ENCODE peak calls at places on chromosome 12, in five cellular contexts. One of them, this sample, is unnamed.

GRCh38 chr12:44827832-44828438 is 48.2 kb downstream of the NELL2 start:
- DNase-seq in adrenal gland: no peak
- DNase-seq in SHP77 treated with DMSO at 0.1 percent for 48 hours: no peak
- DNase-seq in neural crest cell: no peak
- DNase-seq in B cell: no peak
- DNase-seq in this sample: no peak

GRCh38 chr12:9133243-9133938 is 17.7 kb upstream of the A2M start:
- DNase-seq in adrenal gland: no peak
- DNase-seq in SHP77 treated with DMSO at 0.1 percent for 48 hours: no peak
- DNase-seq in neural crest cell: no peak
- DNase-seq in B cell: no peak
- DNase-seq in this sample: no peak

GRCh38 chr12:2693204-2693860 is 101.4 kb upstream of the FKBP4 start:
- DNase-seq in adrenal gland: no peak
- DNase-seq in SHP77 treated with DMSO at 0.1 percent for 48 hours: no peak
- DNase-seq in neural crest cell: no peak
- DNase-seq in B cell: no peak
- DNase-seq in this sample: no peak

GRCh38 chr12:94147991-94148840 is at the start of gene PLXNC1:
- DNase-seq in adrenal gland: peak
- DNase-seq in SHP77 treated with DMSO at 0.1 percent for 48 hours: no peak
- DNase-seq in neural crest cell: no peak
- DNase-seq in B cell: peak
- DNase-seq in this sample: no peak

GRCh38 chr12:49873361-49873934 is 30.3 kb downstream of the FAIM2 start:
- DNase-seq in adrenal gland: no peak
- DNase-seq in SHP77 treated with DMSO at 0.1 percent for 48 hours: no peak
- DNase-seq in neural crest cell: no peak
- DNase-seq in B cell: no peak
- DNase-seq in this sample: no peak

GRCh38 chr12:124036117-124037109 is 63.4 kb downstream of the ZNF664 start:
- DNase-seq in adrenal gland: peak
- DNase-seq in SHP77 treated with DMSO at 0.1 percent for 48 hours: no peak
- DNase-seq in neural crest cell: peak
- DNase-seq in B cell: peak
- DNase-seq in this sample: peak

GRCh38 chr12:12024958-12025682 is 45.6 kb upstream of the BCL2L14 start:
- DNase-seq in adrenal gland: no peak
- DNase-seq in SHP77 treated with DMSO at 0.1 percent for 48 hours: no peak
- DNase-seq in neural crest cell: no peak
- DNase-seq in B cell: peak
- DNase-seq in this sample: no peak

GRCh38 chr12:122187466-122187865 is 4.5 kb downstream of the LRRC43 start:
- DNase-seq in adrenal gland: no peak
- DNase-seq in SHP77 treated with DMSO at 0.1 percent for 48 hours: no peak
- DNase-seq in neural crest cell: no peak
- DNase-seq in B cell: no peak
- DNase-seq in this sample: no peak

GRCh38 chr12:12521044-12521485 is 41.6 kb downstream of the DUSP16 start:
- DNase-seq in adrenal gland: no peak
- DNase-seq in SHP77 treated with DMSO at 0.1 percent for 48 hours: peak
- DNase-seq in neural crest cell: peak
- DNase-seq in B cell: no peak
- DNase-seq in this sample: no peak

GRCh38 chr12:89781161-89781560 is 72.5 kb upstream of the ATP2B1 start:
- DNase-seq in adrenal gland: no peak
- DNase-seq in SHP77 treated with DMSO at 0.1 percent for 48 hours: no peak
- DNase-seq in neural crest cell: no peak
- DNase-seq in B cell: no peak
- DNase-seq in this sample: no peak

GRCh38 chr12:115375188-115375991 is 691.4 kb upstream of the TBX3 start:
- DNase-seq in adrenal gland: peak
- DNase-seq in SHP77 treated with DMSO at 0.1 percent for 48 hours: no peak
- DNase-seq in neural crest cell: no peak
- DNase-seq in B cell: no peak
- DNase-seq in this sample: peak

GRCh38 chr12:49515266-49515665 is 23.6 kb upstream of the KCNH3 start:
- DNase-seq in adrenal gland: peak
- DNase-seq in SHP77 treated with DMSO at 0.1 percent for 48 hours: no peak
- DNase-seq in neural crest cell: no peak
- DNase-seq in B cell: no peak
- DNase-seq in this sample: peak

GRCh38 chr12:115182239-115182638 is 498.3 kb upstream of the TBX3 start:
- DNase-seq in adrenal gland: no peak
- DNase-seq in SHP77 treated with DMSO at 0.1 percent for 48 hours: no peak
- DNase-seq in neural crest cell: no peak
- DNase-seq in B cell: no peak
- DNase-seq in this sample: no peak

GRCh38 chr12:11460343-11461023 is 65.1 kb upstream of the PRB2 start:
- DNase-seq in adrenal gland: no peak
- DNase-seq in SHP77 treated with DMSO at 0.1 percent for 48 hours: no peak
- DNase-seq in neural crest cell: no peak
- DNase-seq in B cell: no peak
- DNase-seq in this sample: no peak

GRCh38 chr12:74449872-74450271 is 87.8 kb upstream of the ATXN7L3B start:
- DNase-seq in adrenal gland: no peak
- DNase-seq in SHP77 treated with DMSO at 0.1 percent for 48 hours: no peak
- DNase-seq in neural crest cell: no peak
- DNase-seq in B cell: no peak
- DNase-seq in this sample: no peak

GRCh38 chr12:57127101-57127709 is 1.1 kb upstream of the LRP1 start:
- DNase-seq in adrenal gland: peak
- DNase-seq in SHP77 treated with DMSO at 0.1 percent for 48 hours: no peak
- DNase-seq in neural crest cell: peak
- DNase-seq in B cell: peak
- DNase-seq in this sample: peak

GRCh38 chr12:118135788-118136558 is at the start of gene PEBP1:
- DNase-seq in adrenal gland: peak
- DNase-seq in SHP77 treated with DMSO at 0.1 percent for 48 hours: peak
- DNase-seq in neural crest cell: peak
- DNase-seq in B cell: peak
- DNase-seq in this sample: peak

GRCh38 chr12:4269279-4269991 is 4.1 kb upstream of the CCND2 start:
- DNase-seq in adrenal gland: peak
- DNase-seq in SHP77 treated with DMSO at 0.1 percent for 48 hours: no peak
- DNase-seq in neural crest cell: peak
- DNase-seq in B cell: peak
- DNase-seq in this sample: peak

GRCh38 chr12:7638064-7638763 is 27.5 kb downstream of the APOBEC1 start:
- DNase-seq in adrenal gland: no peak
- DNase-seq in SHP77 treated with DMSO at 0.1 percent for 48 hours: no peak
- DNase-seq in neural crest cell: peak
- DNase-seq in B cell: no peak
- DNase-seq in this sample: no peak

GRCh38 chr12:98073610-98074009 is 441.8 kb upstream of the TMPO start:
- DNase-seq in adrenal gland: peak
- DNase-seq in SHP77 treated with DMSO at 0.1 percent for 48 hours: no peak
- DNase-seq in neural crest cell: no peak
- DNase-seq in B cell: no peak
- DNase-seq in this sample: no peak

GRCh38 chr12:83010169-83010804 is 323.6 kb downstream of the TMTC2 start:
- DNase-seq in adrenal gland: no peak
- DNase-seq in SHP77 treated with DMSO at 0.1 percent for 48 hours: no peak
- DNase-seq in neural crest cell: no peak
- DNase-seq in B cell: no peak
- DNase-seq in this sample: no peak

GRCh38 chr12:71691504-71692129 is 5.7 kb downstream of the TMEM19 start:
- DNase-seq in adrenal gland: no peak
- DNase-seq in SHP77 treated with DMSO at 0.1 percent for 48 hours: no peak
- DNase-seq in neural crest cell: no peak
- DNase-seq in B cell: no peak
- DNase-seq in this sample: no peak

GRCh38 chr12:82058197-82058596 is 299.0 kb upstream of the PPFIA2 start:
- DNase-seq in adrenal gland: no peak
- DNase-seq in SHP77 treated with DMSO at 0.1 percent for 48 hours: no peak
- DNase-seq in neural crest cell: no peak
- DNase-seq in B cell: no peak
- DNase-seq in this sample: no peak

GRCh38 chr12:52372216-52373154 is 5.2 kb upstream of the KRT85 start:
- DNase-seq in adrenal gland: peak
- DNase-seq in SHP77 treated with DMSO at 0.1 percent for 48 hours: peak
- DNase-seq in neural crest cell: peak
- DNase-seq in B cell: peak
- DNase-seq in this sample: peak

GRCh38 chr12:75452675-75453330 is 27.8 kb upstream of the GLIPR1 start:
- DNase-seq in adrenal gland: no peak
- DNase-seq in SHP77 treated with DMSO at 0.1 percent for 48 hours: no peak
- DNase-seq in neural crest cell: no peak
- DNase-seq in B cell: no peak
- DNase-seq in this sample: no peak

GRCh38 chr12:8948711-8949524 is 527 bp downstream of the M6PR start:
- DNase-seq in adrenal gland: peak
- DNase-seq in SHP77 treated with DMSO at 0.1 percent for 48 hours: no peak
- DNase-seq in neural crest cell: no peak
- DNase-seq in B cell: peak
- DNase-seq in this sample: peak

GRCh38 chr12:88897723-88898122 is 317.5 kb upstream of the KITLG start:
- DNase-seq in adrenal gland: no peak
- DNase-seq in SHP77 treated with DMSO at 0.1 percent for 48 hours: no peak
- DNase-seq in neural crest cell: no peak
- DNase-seq in B cell: no peak
- DNase-seq in this sample: no peak

GRCh38 chr12:111367661-111368221 is 1.2 kb downstream of the PHETA1 start:
- DNase-seq in adrenal gland: peak
- DNase-seq in SHP77 treated with DMSO at 0.1 percent for 48 hours: no peak
- DNase-seq in neural crest cell: no peak
- DNase-seq in B cell: no peak
- DNase-seq in this sample: no peak

GRCh38 chr12:111355181-111355925 is 13.5 kb downstream of the PHETA1 start:
- DNase-seq in adrenal gland: no peak
- DNase-seq in SHP77 treated with DMSO at 0.1 percent for 48 hours: no peak
- DNase-seq in neural crest cell: no peak
- DNase-seq in B cell: peak
- DNase-seq in this sample: no peak

GRCh38 chr12:50621435-50622304 is 116.9 kb downstream of the DIP2B start:
- DNase-seq in adrenal gland: peak
- DNase-seq in SHP77 treated with DMSO at 0.1 percent for 48 hours: no peak
- DNase-seq in neural crest cell: no peak
- DNase-seq in B cell: no peak
- DNase-seq in this sample: no peak

GRCh38 chr12:39846971-39847661 is 227.5 kb upstream of the ABCD2 start:
- DNase-seq in adrenal gland: no peak
- DNase-seq in SHP77 treated with DMSO at 0.1 percent for 48 hours: no peak
- DNase-seq in neural crest cell: no peak
- DNase-seq in B cell: peak
- DNase-seq in this sample: peak

This sample was measured in Caki2.